ENCODE peak calls at places on chromosomes 4 and X, in ten cellular contexts. One of them, this sample, is unnamed.

GRCh38 chr4:188008377-188008776 is 12.8 kb downstream of the ZFP42 start:
- DNase-seq in GM23248: peak
- DNase-seq in effector memory CD4-positive, alpha-beta T cell: no peak
- DNase-seq in esophagus muscularis mucosa: no peak
- DNase-seq in brain microvascular endothelial cell: peak
- DNase-seq in uterus: no peak
- DNase-seq in neural progenitor cell: no peak
- DNase-seq in heart right ventricle: no peak
- DNase-seq in mesendoderm: no peak
- DNase-seq in osteoblast: peak
- DNase-seq in this sample: no peak

GRCh38 chr4:25925486-25926201 is 11.6 kb downstream of the SMIM20 start:
- DNase-seq in GM23248: peak
- DNase-seq in effector memory CD4-positive, alpha-beta T cell: peak
- DNase-seq in esophagus muscularis mucosa: no peak
- DNase-seq in brain microvascular endothelial cell: peak
- DNase-seq in uterus: no peak
- DNase-seq in neural progenitor cell: peak
- DNase-seq in heart right ventricle: peak
- DNase-seq in mesendoderm: peak
- DNase-seq in osteoblast: peak
- DNase-seq in this sample: no peak

GRCh38 chr4:53346920-53347852 is 18.7 kb downstream of the SCFD2 start:
- DNase-seq in GM23248: peak
- DNase-seq in effector memory CD4-positive, alpha-beta T cell: no peak
- DNase-seq in esophagus muscularis mucosa: no peak
- DNase-seq in brain microvascular endothelial cell: peak
- DNase-seq in uterus: no peak
- DNase-seq in neural progenitor cell: no peak
- DNase-seq in heart right ventricle: peak
- DNase-seq in mesendoderm: no peak
- DNase-seq in osteoblast: peak
- DNase-seq in this sample: no peak

GRCh38 chrX:107571296-107571998 is 56.9 kb upstream of the PRPS1 start:
- DNase-seq in GM23248: peak
- DNase-seq in effector memory CD4-positive, alpha-beta T cell: no peak
- DNase-seq in esophagus muscularis mucosa: no peak
- DNase-seq in brain microvascular endothelial cell: peak
- DNase-seq in uterus: no peak
- DNase-seq in neural progenitor cell: no peak
- DNase-seq in heart right ventricle: no peak
- DNase-seq in mesendoderm: no peak
- DNase-seq in osteoblast: peak
- DNase-seq in this sample: no peak

GRCh38 chrX:13574600-13574999 is 5.2 kb downstream of the EGFL6 start:
- DNase-seq in GM23248: no peak
- DNase-seq in effector memory CD4-positive, alpha-beta T cell: no peak
- DNase-seq in esophagus muscularis mucosa: no peak
- DNase-seq in brain microvascular endothelial cell: no peak
- DNase-seq in uterus: no peak
- DNase-seq in neural progenitor cell: no peak
- DNase-seq in heart right ventricle: no peak
- DNase-seq in mesendoderm: no peak
- DNase-seq in osteoblast: no peak
- DNase-seq in this sample: no peak

GRCh38 chr4:141654098-141654497 is 17.7 kb downstream of the IL15 start:
- DNase-seq in GM23248: peak
- DNase-seq in effector memory CD4-positive, alpha-beta T cell: no peak
- DNase-seq in esophagus muscularis mucosa: no peak
- DNase-seq in brain microvascular endothelial cell: no peak
- DNase-seq in uterus: peak
- DNase-seq in neural progenitor cell: peak
- DNase-seq in heart right ventricle: peak
- DNase-seq in mesendoderm: peak
- DNase-seq in osteoblast: peak
- DNase-seq in this sample: no peak

GRCh38 chrX:105816517-105816916 is 5.8 kb upstream of the NRK start:
- DNase-seq in GM23248: no peak
- DNase-seq in effector memory CD4-positive, alpha-beta T cell: no peak
- DNase-seq in esophagus muscularis mucosa: no peak
- DNase-seq in brain microvascular endothelial cell: no peak
- DNase-seq in uterus: no peak
- DNase-seq in neural progenitor cell: no peak
- DNase-seq in heart right ventricle: no peak
- DNase-seq in mesendoderm: no peak
- DNase-seq in osteoblast: no peak
- DNase-seq in this sample: no peak

GRCh38 chr4:25807101-25807728 is 55.6 kb downstream of the SEL1L3 start:
- DNase-seq in GM23248: no peak
- DNase-seq in effector memory CD4-positive, alpha-beta T cell: no peak
- DNase-seq in esophagus muscularis mucosa: no peak
- DNase-seq in brain microvascular endothelial cell: no peak
- DNase-seq in uterus: no peak
- DNase-seq in neural progenitor cell: no peak
- DNase-seq in heart right ventricle: no peak
- DNase-seq in mesendoderm: no peak
- DNase-seq in osteoblast: no peak
- DNase-seq in this sample: no peak

GRCh38 chr4:78781925-78782324 is 5.8 kb downstream of the BMP2K start:
- DNase-seq in GM23248: no peak
- DNase-seq in effector memory CD4-positive, alpha-beta T cell: no peak
- DNase-seq in esophagus muscularis mucosa: no peak
- DNase-seq in brain microvascular endothelial cell: no peak
- DNase-seq in uterus: no peak
- DNase-seq in neural progenitor cell: no peak
- DNase-seq in heart right ventricle: no peak
- DNase-seq in mesendoderm: no peak
- DNase-seq in osteoblast: no peak
- DNase-seq in this sample: no peak
- H3K4me3 ChIP-seq in GM23248: no peak
- H3K4me3 ChIP-seq in effector memory CD4-positive, alpha-beta T cell: no peak
- H3K4me3 ChIP-seq in esophagus muscularis mucosa: no peak
- H3K4me3 ChIP-seq in brain microvascular endothelial cell: no peak
- H3K4me3 ChIP-seq in uterus: no peak
- H3K4me3 ChIP-seq in neural progenitor cell: no peak
- H3K4me3 ChIP-seq in heart right ventricle: no peak
- H3K4me3 ChIP-seq in mesendoderm: no peak
- H3K4me3 ChIP-seq in osteoblast: no peak
- H3K4me3 ChIP-seq in this sample: no peak

DNA sequence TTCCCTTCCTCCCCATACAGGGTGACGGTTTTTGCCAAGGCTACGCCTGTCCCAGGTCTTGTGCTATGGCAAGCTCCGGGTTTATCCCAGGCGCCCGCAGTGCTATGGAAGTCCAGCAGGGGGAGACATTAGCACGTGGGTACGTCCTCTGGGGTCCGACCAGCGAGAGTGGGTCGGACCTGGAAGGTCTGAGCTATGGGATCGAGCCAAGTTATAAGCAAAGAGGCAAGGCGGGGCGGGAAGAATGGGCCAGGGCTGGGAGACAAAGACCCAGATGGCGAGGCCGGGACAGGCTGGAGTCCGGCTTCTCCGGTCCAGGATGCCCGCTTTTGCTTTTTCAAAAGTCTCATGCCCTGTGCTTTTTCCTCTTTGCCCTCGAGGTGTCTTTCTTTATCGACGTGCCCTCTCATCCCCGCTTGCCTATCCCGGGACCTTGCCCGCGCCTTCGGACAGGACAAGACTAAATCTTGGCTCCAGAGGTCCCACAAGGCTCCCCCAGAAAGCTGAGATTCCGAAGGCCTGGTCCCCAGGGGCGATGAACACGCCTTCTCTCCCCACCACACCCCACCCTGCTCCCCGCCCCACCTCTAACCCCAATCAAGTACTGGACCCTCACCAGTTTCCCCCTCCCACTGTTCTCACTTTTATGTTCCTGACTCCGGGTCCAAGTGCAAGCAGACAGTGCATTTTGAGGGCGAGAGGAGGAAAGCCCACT is 816 bp upstream of the EFNB1 start:
- DNase-seq in GM23248: peak
- DNase-seq in effector memory CD4-positive, alpha-beta T cell: peak
- DNase-seq in esophagus muscularis mucosa: peak
- DNase-seq in brain microvascular endothelial cell: peak
- DNase-seq in uterus: peak
- DNase-seq in neural progenitor cell: peak
- DNase-seq in heart right ventricle: peak
- DNase-seq in mesendoderm: peak
- DNase-seq in osteoblast: peak
- DNase-seq in this sample: peak
- H3K27ac ChIP-seq in GM23248: peak
- H3K27ac ChIP-seq in effector memory CD4-positive, alpha-beta T cell: no peak
- H3K27ac ChIP-seq in esophagus muscularis mucosa: peak
- H3K27ac ChIP-seq in brain microvascular endothelial cell: no peak
- H3K27ac ChIP-seq in uterus: peak
- H3K27ac ChIP-seq in neural progenitor cell: no peak
- H3K27ac ChIP-seq in heart right ventricle: peak
- H3K27ac ChIP-seq in mesendoderm: no peak
- H3K27ac ChIP-seq in osteoblast: no peak
- H3K27ac ChIP-seq in this sample: no peak

GRCh38 chrX:44342866-44343265 is 606 bp downstream of the EFHC2 start:
- DNase-seq in GM23248: no peak
- DNase-seq in effector memory CD4-positive, alpha-beta T cell: no peak
- DNase-seq in esophagus muscularis mucosa: no peak
- DNase-seq in brain microvascular endothelial cell: no peak
- DNase-seq in uterus: no peak
- DNase-seq in neural progenitor cell: no peak
- DNase-seq in heart right ventricle: no peak
- DNase-seq in mesendoderm: peak
- DNase-seq in osteoblast: no peak
- DNase-seq in this sample: no peak

GRCh38 chrX:44343412-44343942 is at the start of gene EFHC2:
- DNase-seq in GM23248: peak
- DNase-seq in effector memory CD4-positive, alpha-beta T cell: peak
- DNase-seq in esophagus muscularis mucosa: no peak
- DNase-seq in brain microvascular endothelial cell: peak
- DNase-seq in uterus: peak
- DNase-seq in neural progenitor cell: peak
- DNase-seq in heart right ventricle: peak
- DNase-seq in mesendoderm: peak
- DNase-seq in osteoblast: peak
- DNase-seq in this sample: peak

GRCh38 chrX:44344194-44344593 is 722 bp upstream of the EFHC2 start:
- DNase-seq in GM23248: no peak
- DNase-seq in effector memory CD4-positive, alpha-beta T cell: peak
- DNase-seq in esophagus muscularis mucosa: no peak
- DNase-seq in brain microvascular endothelial cell: no peak
- DNase-seq in uterus: no peak
- DNase-seq in neural progenitor cell: no peak
- DNase-seq in heart right ventricle: no peak
- DNase-seq in mesendoderm: peak
- DNase-seq in osteoblast: no peak
- DNase-seq in this sample: peak

DNA sequence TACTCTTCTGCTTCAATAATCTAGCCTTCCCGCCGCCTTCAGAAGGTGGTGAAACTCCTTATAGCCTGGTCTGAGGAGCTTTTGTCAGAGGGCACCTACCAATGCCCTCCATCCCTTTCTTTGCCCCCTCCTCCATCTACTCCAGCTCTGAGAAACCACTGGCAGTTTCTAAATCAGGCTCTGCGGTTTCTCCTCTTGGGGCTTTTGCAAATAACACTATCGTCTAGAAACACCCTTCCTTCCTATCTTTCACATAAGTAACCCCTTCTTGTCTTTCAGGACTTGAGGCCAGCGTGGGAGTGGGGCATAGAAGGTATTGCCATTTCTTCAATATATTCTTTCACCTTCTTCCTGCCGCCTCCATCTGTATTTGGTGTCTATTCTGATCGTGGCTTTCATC is 1.2 kb upstream of the EFHC2 start:
- DNase-seq in GM23248: no peak
- DNase-seq in effector memory CD4-positive, alpha-beta T cell: peak
- DNase-seq in esophagus muscularis mucosa: no peak
- DNase-seq in brain microvascular endothelial cell: no peak
- DNase-seq in uterus: no peak
- DNase-seq in neural progenitor cell: no peak
- DNase-seq in heart right ventricle: no peak
- DNase-seq in mesendoderm: no peak
- DNase-seq in osteoblast: no peak
- DNase-seq in this sample: no peak
- H3K4me3 ChIP-seq in GM23248: no peak
- H3K4me3 ChIP-seq in effector memory CD4-positive, alpha-beta T cell: peak
- H3K4me3 ChIP-seq in esophagus muscularis mucosa: no peak
- H3K4me3 ChIP-seq in brain microvascular endothelial cell: no peak
- H3K4me3 ChIP-seq in uterus: no peak
- H3K4me3 ChIP-seq in neural progenitor cell: no peak
- H3K4me3 ChIP-seq in heart right ventricle: no peak
- H3K4me3 ChIP-seq in mesendoderm: no peak
- H3K4me3 ChIP-seq in osteoblast: peak
- H3K4me3 ChIP-seq in this sample: peak

GRCh38 chrX:132271330-132271729 is 52.1 kb upstream of the RAP2C start:
- DNase-seq in GM23248: peak
- DNase-seq in effector memory CD4-positive, alpha-beta T cell: no peak
- DNase-seq in esophagus muscularis mucosa: no peak
- DNase-seq in brain microvascular endothelial cell: no peak
- DNase-seq in uterus: peak
- DNase-seq in neural progenitor cell: no peak
- DNase-seq in heart right ventricle: peak
- DNase-seq in mesendoderm: no peak
- DNase-seq in osteoblast: no peak
- DNase-seq in this sample: no peak

GRCh38 chrX:132270021-132270420 is 50.8 kb upstream of the RAP2C start:
- DNase-seq in GM23248: no peak
- DNase-seq in effector memory CD4-positive, alpha-beta T cell: no peak
- DNase-seq in esophagus muscularis mucosa: no peak
- DNase-seq in brain microvascular endothelial cell: no peak
- DNase-seq in uterus: no peak
- DNase-seq in neural progenitor cell: no peak
- DNase-seq in heart right ventricle: no peak
- DNase-seq in mesendoderm: no peak
- DNase-seq in osteoblast: no peak
- DNase-seq in this sample: no peak

GRCh38 chrX:132267392-132267791 is 48.1 kb upstream of the RAP2C start:
- DNase-seq in GM23248: no peak
- DNase-seq in effector memory CD4-positive, alpha-beta T cell: no peak
- DNase-seq in esophagus muscularis mucosa: no peak
- DNase-seq in brain microvascular endothelial cell: no peak
- DNase-seq in uterus: no peak
- DNase-seq in neural progenitor cell: no peak
- DNase-seq in heart right ventricle: no peak
- DNase-seq in mesendoderm: no peak
- DNase-seq in osteoblast: no peak
- DNase-seq in this sample: no peak

GRCh38 chrX:132272826-132273225 is 53.6 kb upstream of the RAP2C start:
- DNase-seq in GM23248: no peak
- DNase-seq in effector memory CD4-positive, alpha-beta T cell: no peak
- DNase-seq in esophagus muscularis mucosa: no peak
- DNase-seq in brain microvascular endothelial cell: no peak
- DNase-seq in uterus: no peak
- DNase-seq in neural progenitor cell: no peak
- DNase-seq in heart right ventricle: no peak
- DNase-seq in mesendoderm: no peak
- DNase-seq in osteoblast: no peak
- DNase-seq in this sample: no peak

DNA sequence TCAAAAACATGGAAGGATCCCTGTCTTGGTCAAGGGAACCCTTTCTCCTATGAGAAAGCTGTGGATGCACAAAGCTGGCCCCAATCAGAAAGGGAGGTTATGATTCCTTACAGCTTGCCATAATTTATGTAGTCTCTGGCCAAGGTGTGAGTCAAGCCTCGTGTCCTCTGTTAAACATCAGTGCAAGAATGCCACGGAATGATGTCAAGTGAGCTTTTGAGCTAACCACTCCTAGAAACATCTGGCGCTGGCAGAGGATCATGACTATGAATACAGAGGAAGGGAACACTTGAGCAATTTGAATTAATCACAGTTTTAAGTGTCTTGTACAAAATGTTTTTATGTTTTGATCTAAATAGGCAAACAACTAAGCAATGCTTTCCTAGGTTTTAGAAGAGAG is 51.5 kb upstream of the RAP2C start:
- DNase-seq in GM23248: peak
- DNase-seq in effector memory CD4-positive, alpha-beta T cell: no peak
- DNase-seq in esophagus muscularis mucosa: no peak
- DNase-seq in brain microvascular endothelial cell: no peak
- DNase-seq in uterus: peak
- DNase-seq in neural progenitor cell: no peak
- DNase-seq in heart right ventricle: peak
- DNase-seq in mesendoderm: no peak
- DNase-seq in osteoblast: peak
- DNase-seq in this sample: no peak
- H3K27ac ChIP-seq in GM23248: peak
- H3K27ac ChIP-seq in effector memory CD4-positive, alpha-beta T cell: no peak
- H3K27ac ChIP-seq in esophagus muscularis mucosa: peak
- H3K27ac ChIP-seq in brain microvascular endothelial cell: no peak
- H3K27ac ChIP-seq in uterus: peak
- H3K27ac ChIP-seq in neural progenitor cell: no peak
- H3K27ac ChIP-seq in heart right ventricle: no peak
- H3K27ac ChIP-seq in mesendoderm: no peak
- H3K27ac ChIP-seq in osteoblast: no peak
- H3K27ac ChIP-seq in this sample: no peak

This sample was measured in CD8-positive, alpha-beta memory T cell.